ENCODE peak calls at places on chromosomes 1 and 21, in four cellular contexts. Z is tibial nerve, S is esophagus squamous epithelium, C is NB4. G is an unnamed sample.

GRCh38 chr1:147738739-147739476 is 21.5 kb downstream of the GJA5 start:
- DNase-seq in Z (no peak), S (no peak), C (no peak), G (peak)

GRCh38 chr1:8425150-8425780 is 107.4 kb downstream of the SLC45A1 start:
- DNase-seq in Z (no peak), S (no peak), C (no peak), G (no peak)

GRCh38 chr1:44801491-44802305 is 1.5 kb downstream of the PLK3 start:
- DNase-seq in Z (no peak), S (no peak), C (no peak), G (no peak)

GRCh38 chr1:223704921-223705878 is 7.1 kb upstream of the CAPN2 start:
- DNase-seq in Z (no peak), S (no peak), C (peak), G (no peak)

GRCh38 chr21:33078907-33079582 is 9.1 kb downstream of the OLIG1 start:
- DNase-seq in Z (no peak), S (no peak), C (peak), G (no peak)

GRCh38 chr1:109902204-109902985 is 8.3 kb upstream of the CSF1 start:
- DNase-seq in Z (no peak), S (no peak), C (no peak), G (no peak)

GRCh38 chr1:154716012-154716411 is 108.0 kb upstream of the ADAR start:
- DNase-seq in Z (no peak), S (no peak), C (peak), G (no peak)

GRCh38 chr1:41274827-41275519 is 32.9 kb upstream of the SCMH1 start:
- DNase-seq in Z (no peak), S (no peak), C (peak), G (no peak)

GRCh38 chr1:210917560-210918214 is 216.3 kb downstream of the KCNH1 start:
- DNase-seq in Z (no peak), S (no peak), C (no peak), G (no peak)

GRCh38 chr1:1136547-1137230 is 20.8 kb upstream of the C1orf159 start:
- DNase-seq in Z (no peak), S (no peak), C (no peak), G (no peak)

GRCh38 chr1:167454929-167455785 is 63.2 kb downstream of the CD247 start:
- DNase-seq in Z (peak), S (no peak), C (peak), G (peak)

GRCh38 chr1:167076136-167076710 is 14.0 kb downstream of the GPA33 start:
- DNase-seq in Z (no peak), S (no peak), C (no peak), G (no peak)

GRCh38 chr1:85940621-85941306 is 215.8 kb downstream of the COL24A1 start:
- DNase-seq in Z (no peak), S (no peak), C (no peak), G (no peak)

GRCh38 chr1:40873863-40874472 is 11.8 kb upstream of the CITED4 start:
- DNase-seq in Z (no peak), S (no peak), C (no peak), G (no peak)

GRCh38 chr1:185775505-185775904 is 41.3 kb downstream of the HMCN1 start:
- DNase-seq in Z (no peak), S (no peak), C (no peak), G (no peak)

GRCh38 chr21:43658769-43659135 is 536 bp downstream of the HSF2BP start:
- DNase-seq in Z (no peak), S (no peak), C (no peak), G (no peak)

GRCh38 chr1:86741947-86742572 is 37.7 kb downstream of the SH3GLB1 start:
- DNase-seq in Z (peak), S (no peak), C (peak), G (peak)

GRCh38 chr1:179706339-179706941 is 36.7 kb upstream of the FAM163A start:
- DNase-seq in Z (peak), S (no peak), C (peak), G (peak)

GRCh38 chr1:182845379-182845778 is 6.2 kb downstream of the DHX9 start:
- DNase-seq in Z (no peak), S (no peak), C (no peak), G (no peak)

GRCh38 chr1:29808141-29808995 is 572.0 kb downstream of the PTPRU start:
- DNase-seq in Z (no peak), S (no peak), C (no peak), G (no peak)

GRCh38 chr1:40703316-40703715 is 11.8 kb downstream of the NFYC start:
- DNase-seq in Z (no peak), S (no peak), C (peak), G (no peak)

GRCh38 chr1:186636786-186637185 is 43.4 kb downstream of the PTGS2 start:
- DNase-seq in Z (no peak), S (no peak), C (no peak), G (no peak)

GRCh38 chr1:155051777-155052398 is 772 bp downstream of the ADAM15 start:
- DNase-seq in Z (peak), S (no peak), C (peak), G (peak)

GRCh38 chr21:41711416-41712023 is 55.3 kb downstream of the RIPK4 start:
- DNase-seq in Z (no peak), S (no peak), C (no peak), G (no peak)

GRCh38 chr1:44693159-44693558 is 18.6 kb downstream of the ARMH1 start:
- DNase-seq in Z (no peak), S (no peak), C (no peak), G (no peak)

GRCh38 chr1:206839857-206840256 is 25.6 kb upstream of the IL20 start:
- DNase-seq in Z (no peak), S (no peak), C (no peak), G (no peak)

GRCh38 chr1:180188103-180188506 is 33.4 kb downstream of the QSOX1 start:
- DNase-seq in Z (peak), S (no peak), C (peak), G (peak)

GRCh38 chr1:60169206-60169605 is 95.6 kb upstream of the C1orf87 start:
- DNase-seq in Z (no peak), S (no peak), C (no peak), G (no peak)

GRCh38 chr1:212475151-212475550 is 42.4 kb downstream of the NENF start:
- DNase-seq in Z (no peak), S (no peak), C (no peak), G (no peak)

GRCh38 chr21:29406385-29406784 is 107.7 kb downstream of the BACH1 start:
- DNase-seq in Z (no peak), S (no peak), C (no peak), G (no peak)

DNA sequence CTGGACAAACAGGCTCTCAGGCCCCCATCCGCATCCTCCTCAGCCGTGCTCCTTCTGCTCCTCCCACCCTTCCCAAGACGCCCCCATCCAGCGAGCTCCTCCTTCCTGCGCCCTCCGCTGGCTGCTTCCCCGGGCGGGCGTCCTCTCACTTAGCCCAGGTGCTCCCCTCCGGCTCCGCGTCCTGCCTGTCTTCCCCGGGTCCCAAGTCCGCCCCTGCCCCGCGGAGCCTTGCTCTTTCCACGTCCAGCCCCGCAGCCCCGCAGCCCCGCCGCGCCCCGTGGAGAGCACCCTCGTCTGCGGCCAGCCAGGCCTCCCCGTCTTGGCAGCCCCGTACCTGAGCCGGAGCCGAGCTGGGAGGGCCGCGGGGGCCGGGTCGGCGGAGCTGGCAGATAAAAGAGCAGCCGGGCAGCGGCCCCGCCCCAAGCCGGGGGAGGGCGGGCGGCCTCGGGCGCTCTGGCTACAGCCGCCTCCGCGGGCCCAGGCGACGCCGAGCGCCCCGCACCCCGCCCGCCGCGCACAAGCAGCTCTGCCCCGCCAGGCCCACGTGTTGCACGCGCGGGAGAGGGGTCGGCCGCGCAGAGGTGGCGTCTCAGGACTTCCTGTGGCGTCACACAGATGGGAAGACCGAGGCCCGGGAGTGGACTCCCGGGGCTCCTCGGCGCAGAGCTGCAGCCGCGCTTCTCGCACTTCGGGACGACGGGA is at the start of gene PAQR7:
- DNase-seq in Z (peak), S (no peak), C (peak), G (peak)
- TF ChIP-seq POLR2A in Z (peak), S (no peak), C (no peak), G (peak)

GRCh38 chr1:213987876-213988638 is at the start of gene PROX1:
- DNase-seq in Z (peak), S (no peak), C (no peak), G (peak)
- TF ChIP-seq POLR2A in Z (peak), S (no peak), C (no peak), G (peak)

GRCh38 chr1:12185036-12185435 is 18.2 kb downstream of the TNFRSF1B start:
- DNase-seq in Z (no peak), S (no peak), C (peak), G (no peak)

GRCh38 chr1:12183095-12183794 is 16.5 kb downstream of the TNFRSF1B start:
- DNase-seq in Z (no peak), S (no peak), C (no peak), G (no peak)

GRCh38 chr1:12182410-12182946 is 15.7 kb downstream of the TNFRSF1B start:
- DNase-seq in Z (no peak), S (no peak), C (no peak), G (no peak)

GRCh38 chr1:12185556-12186276 is 18.9 kb downstream of the TNFRSF1B start:
- DNase-seq in Z (no peak), S (no peak), C (no peak), G (no peak)

GRCh38 chr1:12184008-12184681 is 17.4 kb downstream of the TNFRSF1B start:
- DNase-seq in Z (peak), S (no peak), C (peak), G (peak)
- TF ChIP-seq POLR2A in Z (peak), S (no peak), C (no peak), G (peak)

DNA sequence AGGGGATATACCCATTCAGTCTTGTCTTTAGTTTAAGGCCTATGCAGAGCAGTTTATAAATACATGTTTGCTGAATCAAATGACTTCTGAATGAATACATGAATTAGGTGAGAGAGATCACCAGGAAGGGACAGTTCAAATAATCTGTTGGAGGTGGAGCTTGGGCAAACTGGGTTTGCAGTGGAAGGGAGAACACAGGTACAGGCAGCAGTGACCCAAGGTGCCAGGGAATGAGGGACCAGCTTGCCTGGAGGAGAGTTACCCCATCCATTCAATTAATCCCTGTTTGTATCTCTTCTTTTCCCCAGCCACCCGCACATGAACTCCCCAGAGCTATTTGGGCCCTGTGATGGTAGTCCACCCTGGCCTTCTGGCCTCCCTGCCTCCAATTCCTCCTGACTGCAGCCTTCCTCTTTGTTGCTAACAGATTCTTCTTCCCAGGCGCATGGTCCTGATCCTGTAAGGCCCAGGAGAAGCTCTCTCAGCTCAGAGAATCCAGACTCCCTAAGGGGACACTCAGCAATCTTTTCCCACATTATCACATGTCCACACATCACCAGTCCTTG is 1.8 kb downstream of the CD58 start:
- DNase-seq in Z (no peak), S (no peak), C (no peak), G (no peak)
- TF ChIP-seq POLR2A in Z (no peak), S (no peak), C (no peak), G (no peak)

GRCh38 chr1:26839779-26840178 is 13.3 kb downstream of the ZDHHC18 start:
- DNase-seq in Z (no peak), S (no peak), C (no peak), G (no peak)

GRCh38 chr1:26839339-26839722 is 12.8 kb downstream of the ZDHHC18 start:
- DNase-seq in Z (no peak), S (no peak), C (no peak), G (no peak)

GRCh38 chr1:26844389-26844788 is 17.9 kb downstream of the ZDHHC18 start:
- DNase-seq in Z (no peak), S (no peak), C (no peak), G (no peak)

GRCh38 chr1:26833432-26834405 is 7.2 kb downstream of the ZDHHC18 start:
- DNase-seq in Z (no peak), S (peak), C (peak), G (no peak)

GRCh38 chr1:26838474-26839338 is 12.2 kb downstream of the ZDHHC18 start:
- DNase-seq in Z (no peak), S (no peak), C (no peak), G (no peak)
- TF ChIP-seq POLR2A in Z (no peak), S (no peak), C (no peak), G (no peak)

DNA sequence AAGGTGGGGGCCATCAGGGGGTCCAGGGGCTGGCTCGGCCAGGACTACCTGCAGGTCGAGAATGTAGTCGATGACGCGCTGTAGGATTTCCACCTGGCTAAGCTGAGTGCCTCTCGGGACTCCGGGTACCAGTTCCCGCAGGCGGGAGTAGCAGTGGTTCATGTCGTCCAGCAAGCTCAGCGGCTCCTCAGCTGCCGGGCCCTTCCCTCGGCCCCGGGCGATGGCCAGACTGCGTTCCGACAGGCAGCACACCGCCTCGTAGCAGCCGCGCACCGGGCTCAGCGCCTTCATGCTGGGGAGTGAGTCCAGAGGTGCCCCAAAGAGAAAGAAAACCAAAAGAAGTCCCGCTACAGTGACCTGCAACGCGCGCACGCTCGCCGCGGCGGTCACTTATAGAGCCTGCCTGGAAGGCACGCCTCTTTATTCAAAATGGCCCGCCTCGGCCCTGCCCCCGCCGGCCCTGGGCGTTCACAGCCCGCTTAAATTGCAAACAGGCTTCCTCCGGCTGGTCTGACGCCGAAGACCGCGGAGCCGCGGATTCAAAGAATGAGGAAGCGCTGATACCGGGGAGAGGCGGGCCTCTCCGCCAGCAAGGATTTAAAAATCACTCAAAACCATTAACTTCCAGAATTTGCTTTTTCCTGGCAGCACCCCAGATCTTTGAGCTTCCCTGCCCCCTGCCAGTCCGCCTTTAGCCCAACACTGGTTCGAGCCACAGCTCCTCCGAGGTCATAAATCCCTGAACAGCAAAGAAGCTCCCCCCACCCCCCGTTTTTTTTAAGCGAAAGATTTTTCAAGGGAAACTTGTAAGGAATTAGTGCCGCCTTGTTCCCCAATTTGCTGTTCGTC is at the start of gene ID3:
- DNase-seq in Z (peak), S (peak), C (peak), G (peak)
- TF ChIP-seq POLR2A in Z (peak), S (no peak), C (no peak), G (peak)

GRCh38 chr1:234726359-234726836 is 116.4 kb upstream of the IRF2BP2 start:
- DNase-seq in Z (peak), S (no peak), C (no peak), G (no peak)

GRCh38 chr1:234722267-234722704 is 112.3 kb upstream of the IRF2BP2 start:
- DNase-seq in Z (no peak), S (no peak), C (peak), G (peak)

GRCh38 chr1:234725177-234726132 is 115.5 kb upstream of the IRF2BP2 start:
- DNase-seq in Z (peak), S (no peak), C (no peak), G (peak)

GRCh38 chr1:234722904-234723588 is 113.1 kb upstream of the IRF2BP2 start:
- DNase-seq in Z (peak), S (peak), C (peak), G (peak)

GRCh38 chr1:234724517-234725176 is 114.7 kb upstream of the IRF2BP2 start:
- DNase-seq in Z (no peak), S (no peak), C (no peak), G (peak)
- TF ChIP-seq POLR2A in Z (no peak), S (no peak), C (peak), G (no peak)

DNA sequence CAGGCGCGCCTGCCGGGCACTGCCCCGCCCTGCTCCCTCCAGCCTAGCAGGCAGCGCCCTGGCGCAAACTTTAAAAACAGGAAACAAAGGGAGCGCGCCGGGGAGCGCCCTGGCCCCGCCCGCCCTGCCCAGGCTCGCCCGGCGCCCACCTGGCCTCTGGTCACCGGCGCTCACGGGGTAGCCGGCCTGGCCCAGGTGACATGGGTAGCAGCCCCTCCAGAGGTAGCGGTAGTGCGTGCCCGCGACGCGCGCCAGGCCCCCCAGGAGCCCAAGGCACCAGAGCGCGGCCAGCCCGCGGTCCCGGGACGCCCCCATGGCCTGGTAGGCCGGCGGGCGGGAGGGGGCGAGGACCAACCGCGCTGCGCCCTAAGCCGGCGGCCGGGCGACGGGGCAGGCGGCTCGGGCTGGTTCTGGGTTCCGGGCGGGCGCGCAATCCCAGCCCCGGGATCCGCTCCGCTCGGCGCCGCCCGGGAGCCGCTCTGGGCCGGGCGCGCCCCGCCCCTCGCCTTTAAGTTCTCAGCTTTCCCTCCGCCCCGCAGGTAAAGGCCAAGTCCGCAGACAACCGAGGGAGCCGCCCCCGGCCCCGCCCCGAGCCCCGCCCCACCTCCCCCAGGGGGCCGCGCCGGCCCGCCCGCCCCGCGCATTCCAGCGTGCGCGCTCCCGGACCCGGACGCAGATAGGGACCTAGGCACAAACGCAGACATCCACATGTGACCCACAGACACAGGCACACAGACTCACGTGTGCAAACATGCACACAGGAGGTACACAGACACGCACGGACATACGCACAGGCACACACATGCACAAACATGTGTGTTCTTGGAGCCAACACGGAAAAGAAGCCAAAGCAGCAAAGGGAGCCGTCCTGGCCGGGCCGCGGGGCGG is 76.7 kb downstream of the ARHGEF16 start:
- DNase-seq in Z (peak), S (no peak), C (peak), G (peak)
- TF ChIP-seq POLR2A in Z (peak), S (no peak), C (no peak), G (peak)

GRCh38 chr1:214281030-214281901 is at the start of gene SMYD2:
- DNase-seq in Z (peak), S (no peak), C (peak), G (peak)
- TF ChIP-seq POLR2A in Z (no peak), S (no peak), C (peak), G (peak)